ENCODE peak calls at places on chromosomes 16 and 17, in four cellular contexts. One of them, this sample, is unnamed.

GRCh38 chr16:31487720-31488629 is 5.1 kb downstream of the SLC5A2 start:
- DNase-seq in GM12891: peak
- DNase-seq in H1: peak
- DNase-seq in K562: no peak
- DNase-seq in this sample: peak

GRCh38 chr17:8001976-8002645 is at the start of gene GUCY2D:
- DNase-seq in GM12891: no peak
- DNase-seq in H1: no peak
- DNase-seq in K562: no peak
- DNase-seq in this sample: no peak

GRCh38 chr17:80944326-80944725 is 47.3 kb upstream of the CHMP6 start:
- DNase-seq in GM12891: no peak
- DNase-seq in H1: no peak
- DNase-seq in K562: no peak
- DNase-seq in this sample: no peak

GRCh38 chr16:1815461-1815860 is 11.2 kb downstream of the HAGH start:
- DNase-seq in GM12891: no peak
- DNase-seq in H1: no peak
- DNase-seq in K562: no peak
- DNase-seq in this sample: no peak

GRCh38 chr16:49703494-49703893 is 152.4 kb downstream of the ZNF423 start:
- DNase-seq in GM12891: no peak
- DNase-seq in H1: no peak
- DNase-seq in K562: no peak
- DNase-seq in this sample: no peak

GRCh38 chr17:4540224-4541040 is 14.8 kb downstream of the MYBBP1A start:
- DNase-seq in GM12891: no peak
- DNase-seq in H1: no peak
- DNase-seq in K562: peak
- DNase-seq in this sample: no peak

GRCh38 chr16:16141784-16142396 is 81.4 kb downstream of the ABCC6 start:
- DNase-seq in GM12891: no peak
- DNase-seq in H1: no peak
- DNase-seq in K562: no peak
- DNase-seq in this sample: no peak

GRCh38 chr17:36657763-36658490 is 56.5 kb downstream of the MRM1 start:
- DNase-seq in GM12891: peak
- DNase-seq in H1: peak
- DNase-seq in K562: peak
- DNase-seq in this sample: peak

GRCh38 chr17:61847659-61848058 is 15.7 kb downstream of the BRIP1 start:
- DNase-seq in GM12891: no peak
- DNase-seq in H1: no peak
- DNase-seq in K562: no peak
- DNase-seq in this sample: no peak

GRCh38 chr16:70679653-70680494 is 6.0 kb downstream of the MTSS2 start:
- DNase-seq in GM12891: no peak
- DNase-seq in H1: peak
- DNase-seq in K562: peak
- DNase-seq in this sample: no peak

GRCh38 chr16:56985288-56985961 is 3.9 kb upstream of the NLRC5 start:
- DNase-seq in GM12891: no peak
- DNase-seq in H1: no peak
- DNase-seq in K562: no peak
- DNase-seq in this sample: no peak

GRCh38 chr17:68352041-68352440 is 60.7 kb downstream of the ARSG start:
- DNase-seq in GM12891: no peak
- DNase-seq in H1: no peak
- DNase-seq in K562: no peak
- DNase-seq in this sample: no peak

GRCh38 chr16:88005148-88005547 is 53.9 kb downstream of the BANP start:
- DNase-seq in GM12891: no peak
- DNase-seq in H1: peak
- DNase-seq in K562: no peak
- DNase-seq in this sample: no peak

GRCh38 chr17:2043785-2044184 is 2.0 kb downstream of the OVCA2 start:
- DNase-seq in GM12891: no peak
- DNase-seq in H1: no peak
- DNase-seq in K562: no peak
- DNase-seq in this sample: no peak

GRCh38 chr16:26665166-26665939 is 401.4 kb upstream of the C16orf82 start:
- DNase-seq in GM12891: no peak
- DNase-seq in H1: no peak
- DNase-seq in K562: no peak
- DNase-seq in this sample: no peak

GRCh38 chr16:85935957-85936760 is 37.2 kb downstream of the IRF8 start:
- DNase-seq in GM12891: peak
- DNase-seq in H1: no peak
- DNase-seq in K562: no peak
- DNase-seq in this sample: peak

GRCh38 chr17:35808240-35808961 is 883 bp upstream of the TAF15 start:
- DNase-seq in GM12891: no peak
- DNase-seq in H1: no peak
- DNase-seq in K562: no peak
- DNase-seq in this sample: no peak

GRCh38 chr17:40415390-40415789 is 2.3 kb downstream of the TOP2A start:
- DNase-seq in GM12891: no peak
- DNase-seq in H1: no peak
- DNase-seq in K562: peak
- DNase-seq in this sample: no peak

GRCh38 chr16:69613283-69614154 is 47.8 kb downstream of the NFAT5 start:
- DNase-seq in GM12891: no peak
- DNase-seq in H1: no peak
- DNase-seq in K562: peak
- DNase-seq in this sample: no peak

GRCh38 chr17:71441098-71441497 is 679.7 kb upstream of the SOX9 start:
- DNase-seq in GM12891: no peak
- DNase-seq in H1: no peak
- DNase-seq in K562: no peak
- DNase-seq in this sample: no peak

GRCh38 chr17:71440513-71440912 is 680.3 kb upstream of the SOX9 start:
- DNase-seq in GM12891: no peak
- DNase-seq in H1: no peak
- DNase-seq in K562: no peak
- DNase-seq in this sample: no peak

GRCh38 chr17:71447644-71448043 is 673.2 kb upstream of the SOX9 start:
- DNase-seq in GM12891: no peak
- DNase-seq in H1: no peak
- DNase-seq in K562: no peak
- DNase-seq in this sample: no peak

GRCh38 chr17:71446635-71447034 is 674.2 kb upstream of the SOX9 start:
- DNase-seq in GM12891: no peak
- DNase-seq in H1: no peak
- DNase-seq in K562: no peak
- DNase-seq in this sample: no peak

DNA sequence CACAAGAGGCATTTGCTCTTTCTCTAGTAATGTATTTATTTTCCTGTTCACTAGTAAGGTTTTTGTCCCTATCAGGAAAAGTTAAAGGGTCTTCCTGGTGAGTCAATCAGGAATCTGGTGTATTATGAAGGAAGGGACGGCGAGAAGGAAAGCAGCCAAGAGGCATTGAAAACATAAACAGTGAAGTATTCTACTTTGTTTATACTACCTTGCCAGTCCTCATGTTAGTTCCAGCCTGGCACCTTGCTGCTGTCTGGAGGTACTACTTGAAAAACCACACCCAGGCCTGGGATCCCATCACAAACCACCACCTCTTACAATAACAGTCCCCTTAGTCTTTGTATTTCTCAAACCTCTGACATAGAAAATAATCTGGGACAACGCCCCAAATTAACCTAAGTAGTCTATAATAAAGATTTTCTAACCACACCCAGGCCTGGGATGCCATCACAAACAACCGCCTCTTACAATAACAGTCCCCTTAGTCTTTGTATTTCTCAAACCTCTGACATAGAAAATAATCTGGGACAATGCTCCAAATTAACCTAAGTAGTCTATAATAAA is 676.7 kb upstream of the SOX9 start:
- DNase-seq in GM12891: no peak
- DNase-seq in H1: no peak
- DNase-seq in K562: no peak
- DNase-seq in this sample: no peak
- TF ChIP-seq TAF1 in GM12891: no peak
- TF ChIP-seq TAF1 in H1: no peak
- TF ChIP-seq TAF1 in K562: no peak
- TF ChIP-seq TAF1 in this sample: no peak

GRCh38 chr17:15121426-15121825 is 143.7 kb downstream of the PMP22 start:
- DNase-seq in GM12891: no peak
- DNase-seq in H1: no peak
- DNase-seq in K562: no peak
- DNase-seq in this sample: no peak
- TF ChIP-seq TAF1 in GM12891: no peak
- TF ChIP-seq TAF1 in H1: no peak
- TF ChIP-seq TAF1 in K562: no peak
- TF ChIP-seq TAF1 in this sample: no peak

DNA sequence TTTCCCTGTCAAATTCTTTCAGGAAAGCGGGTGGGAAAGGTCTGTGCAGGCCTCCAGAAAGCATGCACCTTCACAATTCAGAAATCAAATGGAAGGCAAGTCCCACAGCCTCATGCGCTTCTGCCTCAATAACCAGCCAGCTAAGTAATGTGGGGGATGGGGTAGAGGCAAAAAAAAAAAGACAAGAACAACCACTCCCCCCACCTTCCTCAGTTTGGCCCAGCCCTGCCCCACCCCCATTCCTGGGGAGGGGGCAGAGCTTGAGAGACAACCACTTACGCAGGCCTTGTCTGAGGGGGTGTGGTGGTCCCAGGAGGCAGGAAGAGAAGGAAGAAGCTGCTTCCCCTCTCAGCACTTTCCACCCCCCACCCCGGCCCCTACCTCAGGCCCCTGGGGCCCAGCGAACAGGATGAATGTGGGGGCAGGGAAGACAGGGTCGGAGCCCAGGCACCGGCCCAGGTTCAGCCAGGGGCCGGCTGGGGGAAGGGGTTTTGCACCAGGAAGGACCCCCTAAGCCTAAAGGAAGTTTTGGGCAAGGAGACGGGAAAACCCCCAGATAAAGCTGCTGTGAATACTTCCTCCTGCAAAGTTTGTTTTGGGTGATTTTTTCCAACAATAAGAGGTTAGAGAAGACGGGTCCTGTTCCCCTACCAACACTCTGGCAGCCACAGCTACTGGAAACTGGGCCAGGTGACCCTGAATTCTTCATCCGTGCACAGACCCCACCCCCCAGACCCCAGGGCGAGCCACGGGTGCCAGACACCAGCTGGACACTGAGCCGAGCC is 1.2 kb downstream of the JUP start:
- DNase-seq in GM12891: no peak
- DNase-seq in H1: peak
- DNase-seq in K562: peak
- DNase-seq in this sample: no peak
- TF ChIP-seq TAF1 in GM12891: no peak
- TF ChIP-seq TAF1 in H1: peak
- TF ChIP-seq TAF1 in K562: peak
- TF ChIP-seq TAF1 in this sample: no peak

DNA sequence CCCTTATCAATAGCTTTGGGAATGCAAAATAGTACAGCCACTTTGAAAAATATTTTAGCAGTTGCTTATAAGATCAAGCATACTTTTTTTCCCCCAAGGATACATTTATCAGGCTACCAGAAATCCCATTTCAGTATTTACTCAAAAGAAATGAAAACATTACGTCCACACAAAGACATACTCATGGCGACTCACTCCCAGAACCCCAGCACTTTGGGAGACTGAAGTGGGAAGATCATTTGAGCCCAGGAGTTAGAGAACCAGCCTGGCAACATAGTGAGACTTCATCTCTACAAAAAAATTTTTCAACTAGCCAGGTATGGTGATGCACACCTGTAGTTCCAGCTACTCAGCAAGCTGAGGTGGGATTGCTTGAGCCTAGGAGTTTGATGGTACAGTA is 5.9 kb downstream of the SKA2 start:
- DNase-seq in GM12891: no peak
- DNase-seq in H1: no peak
- DNase-seq in K562: no peak
- DNase-seq in this sample: no peak
- TF ChIP-seq TAF1 in GM12891: no peak
- TF ChIP-seq TAF1 in H1: no peak
- TF ChIP-seq TAF1 in K562: no peak
- TF ChIP-seq TAF1 in this sample: no peak

DNA sequence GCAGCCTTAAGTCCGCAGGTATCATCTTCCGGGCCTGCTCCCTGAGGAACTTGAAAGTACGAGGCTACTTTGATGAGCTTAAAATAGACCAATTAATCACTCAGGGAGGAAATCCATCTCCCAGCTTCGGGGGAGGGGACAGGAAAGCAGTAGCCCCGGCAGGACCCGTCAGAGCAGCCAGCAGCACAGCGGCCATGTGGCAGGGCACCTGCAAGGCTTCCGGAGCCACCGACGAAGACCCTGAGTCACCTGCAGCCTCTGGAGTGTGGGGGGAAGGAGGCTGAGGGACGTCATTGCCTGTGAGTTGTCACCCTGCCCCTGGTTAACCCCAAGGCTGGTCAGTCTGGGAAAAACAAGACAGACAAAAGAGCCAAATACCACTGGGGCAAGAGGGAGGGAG is 4.4 kb upstream of the CYB561 start:
- DNase-seq in GM12891: no peak
- DNase-seq in H1: no peak
- DNase-seq in K562: no peak
- DNase-seq in this sample: no peak
- TF ChIP-seq TAF1 in GM12891: no peak
- TF ChIP-seq TAF1 in H1: no peak
- TF ChIP-seq TAF1 in K562: no peak
- TF ChIP-seq TAF1 in this sample: no peak

This sample was measured in GM12892.